ENCODE peak calls at places on chromosomes 12 and 14, in nine cellular contexts. S, M, N, Z, B, V, H, R and G are unnamed samples.

GRCh38 chr12:131048611-131048990 is 94.9 kb downstream of the ADGRD1 start:
- DNase-seq in S (no peak), M (no peak), N (no peak), Z (no peak), B (no peak), V (no peak), H (no peak), R (no peak), G (no peak)

GRCh38 chr12:7015555-7016370 is 2.5 kb downstream of the LPCAT3 start:
- DNase-seq in S (no peak), M (no peak), N (no peak), Z (no peak), B (no peak), V (no peak), H (no peak), R (no peak), G (no peak)

GRCh38 chr12:13204428-13204827 is 7.9 kb downstream of the EMP1 start:
- DNase-seq in S (no peak), M (no peak), N (no peak), Z (no peak), B (peak; percentile 66), V (no peak), H (peak; percentile 21), R (peak; percentile 29), G (no peak)

GRCh38 chr12:106249411-106250135 is 1.8 kb upstream of the CKAP4 start:
- DNase-seq in S (no peak), M (no peak), N (peak; percentile 89), Z (peak; percentile 93), B (no peak), V (no peak), H (no peak), R (no peak), G (no peak)

GRCh38 chr12:1328385-1328784 is 266.0 kb downstream of the FBXL14 start:
- DNase-seq in S (no peak), M (no peak), N (no peak), Z (no peak), B (no peak), V (no peak), H (no peak), R (no peak), G (no peak)

GRCh38 chr12:26133508-26133907 is 8.7 kb upstream of the BHLHE41 start:
- DNase-seq in S (no peak), M (no peak), N (no peak), Z (no peak), B (no peak), V (no peak), H (no peak), R (no peak), G (no peak)

GRCh38 chr14:21989090-21989489 is 315.5 kb upstream of the OR4E1 start:
- DNase-seq in S (no peak), M (no peak), N (no peak), Z (no peak), B (no peak), V (no peak), H (no peak), R (no peak), G (no peak)

GRCh38 chr12:14975451-14975850 is 2.6 kb downstream of the PDE6H start:
- DNase-seq in S (no peak), M (no peak), N (no peak), Z (no peak), B (no peak), V (no peak), H (no peak), R (no peak), G (no peak)

GRCh38 chr12:96164951-96165858 is 29.0 kb upstream of the ELK3 start:
- DNase-seq in S (peak; percentile 52), M (no peak), N (no peak), Z (no peak), B (no peak), V (no peak), H (no peak), R (no peak), G (no peak)

GRCh38 chr12:75455839-75456238 is 24.7 kb upstream of the GLIPR1 start:
- DNase-seq in S (no peak), M (no peak), N (peak; percentile 18), Z (no peak), B (no peak), V (no peak), H (no peak), R (no peak), G (no peak)

GRCh38 chr12:88300931-88301330 is 158.8 kb downstream of the TMTC3 start:
- DNase-seq in S (no peak), M (peak; percentile 10), N (no peak), Z (no peak), B (peak; percentile 5), V (no peak), H (no peak), R (no peak), G (no peak)

GRCh38 chr12:92503029-92503931 is 199.5 kb upstream of the PLEKHG7 start:
- DNase-seq in S (no peak), M (no peak), N (no peak), Z (peak; percentile 40), B (no peak), V (no peak), H (no peak), R (no peak), G (peak; percentile 34)

GRCh38 chr12:62911288-62911687 is 23.7 kb downstream of the PPM1H start:
- DNase-seq in S (no peak), M (no peak), N (no peak), Z (no peak), B (no peak), V (no peak), H (no peak), R (no peak), G (no peak)
- H3K27ac ChIP-seq in S (no peak overlapping the region), M (no peak overlapping the region), N (no peak overlapping the region), Z (no peak overlapping the region), B (no peak overlapping the region), V (no peak overlapping the region), H (no peak overlapping the region), R (no peak overlapping the region), G (no peak overlapping the region)

GRCh38 chr12:53328043-53328435 is 6.6 kb upstream of the AAAS start:
- DNase-seq in S (no peak), M (no peak), N (no peak), Z (peak; percentile 25), B (peak; percentile 23), V (no peak), H (peak; percentile 39), R (peak; percentile 78), G (no peak)

GRCh38 chr12:53325539-53326061 is 4.2 kb upstream of the AAAS start:
- DNase-seq in S (peak; percentile 90), M (no peak), N (no peak), Z (peak; percentile 39), B (peak; percentile 66), V (no peak), H (peak; percentile 70), R (peak; percentile 53), G (no peak)

GRCh38 chr12:53324779-53325538 is 3.5 kb upstream of the AAAS start:
- DNase-seq in S (peak; percentile 96), M (peak; percentile 89), N (peak; percentile 93), Z (peak; percentile 92), B (peak; percentile 98), V (peak; percentile 83), H (peak; percentile 90), R (peak; percentile 95), G (peak; percentile 95)

GRCh38 chr12:53326460-53327185 is 5.2 kb upstream of the AAAS start:
- DNase-seq in S (no peak), M (no peak), N (no peak), Z (peak; percentile 12), B (no peak), V (no peak), H (peak; percentile 49), R (peak; percentile 33), G (no peak)

GRCh38 chr12:53327435-53328042 is 6.1 kb upstream of the AAAS start:
- DNase-seq in S (peak; percentile 55), M (peak; percentile 40), N (no peak), Z (peak; percentile 38), B (peak; percentile 42), V (no peak), H (no peak), R (peak; percentile 47), G (no peak)
- TF ChIP-seq EZH2phosphoT487 in S (no peak), M (no peak), N (no peak), Z (no peak), B (no peak), V (no peak), H (no peak), R (no peak), G (no peak)

DNA sequence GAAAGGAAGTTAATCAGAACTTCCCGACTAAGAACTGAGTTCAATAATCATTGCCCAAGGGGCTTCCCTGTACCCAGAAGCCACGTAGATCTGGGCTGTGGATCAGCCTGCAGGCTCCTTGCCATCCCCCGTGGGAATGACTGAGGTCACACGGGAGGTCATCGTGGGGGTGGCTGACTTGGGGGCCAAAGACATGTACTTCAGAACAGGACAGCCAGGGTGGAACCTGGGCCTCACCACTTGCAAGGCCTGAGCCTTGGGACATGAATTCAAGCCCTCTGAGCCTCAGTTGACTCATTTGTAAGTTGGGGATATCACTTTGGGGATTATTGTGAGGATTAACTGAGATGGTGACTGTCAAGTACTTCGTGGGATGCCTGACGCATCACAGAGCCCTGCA is 221.0 kb downstream of the SLC41A2 start:
- DNase-seq in S (no peak), M (no peak), N (no peak), Z (no peak), B (no peak), V (no peak), H (no peak), R (no peak), G (no peak)
- H3K27ac ChIP-seq in S (no peak overlapping the region), M (no peak overlapping the region), N (no peak overlapping the region), Z (no peak overlapping the region), B (no peak overlapping the region), V (no peak overlapping the region), H (no peak overlapping the region), R (no peak overlapping the region), G (peak overlapping the region; percentile 36)

GRCh38 chr12:124502379-124502778 is 65.0 kb downstream of the NCOR2 start:
- DNase-seq in S (no peak), M (no peak), N (no peak), Z (no peak), B (no peak), V (no peak), H (no peak), R (no peak), G (no peak)

GRCh38 chr12:124501827-124502226 is 65.6 kb downstream of the NCOR2 start:
- DNase-seq in S (no peak), M (no peak), N (no peak), Z (no peak), B (no peak), V (no peak), H (no peak), R (no peak), G (no peak)

GRCh38 chr12:124505001-124505818 is 62.2 kb downstream of the NCOR2 start:
- DNase-seq in S (no peak), M (no peak), N (no peak), Z (no peak), B (no peak), V (no peak), H (no peak), R (no peak), G (no peak)

GRCh38 chr12:124504273-124505000 is 63.0 kb downstream of the NCOR2 start:
- DNase-seq in S (no peak), M (no peak), N (no peak), Z (no peak), B (no peak), V (no peak), H (peak; percentile 82), R (peak; percentile 59), G (no peak)

DNA sequence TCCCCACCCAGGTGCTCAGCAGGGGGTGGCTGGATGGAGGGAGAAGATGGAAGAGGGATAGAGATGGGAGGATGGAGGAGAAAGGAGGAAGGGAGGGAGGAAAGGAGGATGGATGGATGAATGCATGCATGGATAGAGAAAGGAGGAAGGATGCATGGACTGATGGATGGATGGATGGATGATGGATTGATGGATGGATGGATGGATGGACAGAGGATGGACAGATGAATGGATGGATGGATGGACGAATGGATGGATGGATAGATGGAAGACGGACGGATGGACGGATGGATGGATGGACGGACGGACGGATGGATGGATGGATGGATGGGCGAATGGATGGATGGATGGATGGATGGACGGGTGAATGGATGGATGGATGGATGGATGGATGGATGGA is 64.1 kb downstream of the NCOR2 start:
- DNase-seq in S (no peak), M (no peak), N (no peak), Z (no peak), B (no peak), V (no peak), H (no peak), R (no peak), G (no peak)
- TF ChIP-seq EZH2phosphoT487 in S (no peak), M (no peak), N (no peak), Z (no peak), B (no peak), V (no peak), H (no peak), R (no peak), G (no peak)